ENCODE peak calls at places on chromosomes 16 and 17, in seven cellular contexts. Z is foreskin fibroblast; R is cardiac fibroblast; K is OCI-LY7; T is mucosa of descending colon; U is CD8-positive, alpha-beta T cell; N is AG04450. S is an unnamed sample.

GRCh38 chr17:50028207-50029120 is 27.4 kb upstream of the ITGA3 start:
- DNase-seq in Z (peak; percentile 69), R (peak; percentile 69), K (no peak), T (peak; percentile 56), U (no peak), N (no peak), S (no peak)

GRCh38 chr16:66035096-66035495 is 331.4 kb upstream of the CDH5 start:
- DNase-seq in Z (no peak), R (no peak), K (no peak), T (no peak), U (no peak), N (no peak), S (no peak)

GRCh38 chr17:43437756-43438155 is 39.0 kb downstream of the ARL4D start:
- DNase-seq in Z (no peak), R (no peak), K (no peak), T (no peak), U (no peak), N (no peak), S (no peak)

GRCh38 chr17:14301279-14301760 is 439 bp downstream of the HS3ST3B1 start:
- DNase-seq in Z (no peak), R (no peak), K (peak; percentile 47), T (no peak), U (no peak), N (no peak), S (no peak)

GRCh38 chr16:82016268-82016667 is 5.0 kb upstream of the SDR42E1 start:
- DNase-seq in Z (no peak), R (peak; percentile 23), K (no peak), T (no peak), U (no peak), N (no peak), S (no peak)

GRCh38 chr17:8532021-8532420 is 96.3 kb downstream of the NDEL1 start:
- DNase-seq in Z (peak; percentile 33), R (peak; percentile 34), K (no peak), T (no peak), U (no peak), N (no peak), S (no peak)

GRCh38 chr16:11414815-11415775 is 69.8 kb downstream of the RMI2 start:
- DNase-seq in Z (no peak), R (no peak), K (no peak), T (no peak), U (no peak), N (no peak), S (no peak)

GRCh38 chr16:46972971-46973456 is 460 bp downstream of the DNAJA2 start:
- DNase-seq in Z (peak; percentile 13), R (no peak), K (peak; percentile 68), T (peak; percentile 73), U (peak; percentile 41), N (no peak), S (no peak)

GRCh38 chr17:81510524-81510797 is 2.1 kb downstream of the ACTG1 start:
- DNase-seq in Z (no peak), R (no peak), K (no peak), T (no peak), U (no peak), N (no peak), S (no peak)

GRCh38 chr17:9298135-9298534 is 276.8 kb downstream of the NTN1 start:
- DNase-seq in Z (no peak), R (no peak), K (no peak), T (peak; percentile 57), U (no peak), N (no peak), S (no peak)

GRCh38 chr17:18185832-18186231 is 2.2 kb downstream of the ALKBH5 start:
- DNase-seq in Z (no peak), R (no peak), K (no peak), T (no peak), U (no peak), N (no peak), S (no peak)

GRCh38 chr17:39639566-39640458 is 2.9 kb downstream of the STARD3 start:
- DNase-seq in Z (no peak), R (no peak), K (no peak), T (no peak), U (no peak), N (no peak), S (no peak)

GRCh38 chr17:82248815-82249638 is 20.2 kb downstream of the SLC16A3 start:
- DNase-seq in Z (no peak), R (no peak), K (no peak), T (peak; percentile 49), U (no peak), N (no peak), S (no peak)

GRCh38 chr16:49620158-49620867 is 235.6 kb downstream of the ZNF423 start:
- DNase-seq in Z (peak; percentile 75), R (peak; percentile 81), K (no peak), T (peak; percentile 67), U (no peak), N (no peak), S (no peak)

GRCh38 chr16:79767597-79768280 is 167.2 kb upstream of the MAF start:
- DNase-seq in Z (no peak), R (peak; percentile 54), K (no peak), T (peak; percentile 55), U (no peak), N (no peak), S (no peak)

GRCh38 chr17:44053130-44053872 is 13.2 kb downstream of the LSM12 start:
- DNase-seq in Z (no peak), R (no peak), K (no peak), T (no peak), U (no peak), N (no peak), S (no peak)

GRCh38 chr16:10736926-10737625 is 6.6 kb upstream of the NUBP1 start:
- DNase-seq in Z (peak; percentile 38), R (peak; percentile 80), K (peak; percentile 86), T (no peak), U (peak; percentile 71), N (peak; percentile 38), S (no peak)

GRCh38 chr17:10737168-10737622 is 7.4 kb upstream of the TMEM220 start:
- DNase-seq in Z (peak; percentile 45), R (peak; percentile 73), K (no peak), T (peak; percentile 84), U (peak; percentile 28), N (peak; percentile 24), S (no peak)

GRCh38 chr16:53792161-53792951 is 88.4 kb downstream of the FTO start:
- DNase-seq in Z (no peak), R (no peak), K (no peak), T (no peak), U (no peak), N (no peak), S (no peak)

GRCh38 chr17:1315891-1316403 is 36.5 kb downstream of the TRARG1 start:
- DNase-seq in Z (no peak), R (no peak), K (no peak), T (no peak), U (no peak), N (no peak), S (no peak)

GRCh38 chr17:64080174-64080618 is 49.7 kb downstream of the ERN1 start:
- DNase-seq in Z (no peak), R (no peak), K (no peak), T (no peak), U (no peak), N (no peak), S (no peak)

GRCh38 chr16:14494396-14494795 is 135.7 kb downstream of the PARN start:
- DNase-seq in Z (no peak), R (no peak), K (no peak), T (no peak), U (no peak), N (no peak), S (no peak)

GRCh38 chr16:11047939-11048500 is 103.7 kb downstream of the CLEC16A start:
- DNase-seq in Z (no peak), R (no peak), K (no peak), T (no peak), U (no peak), N (no peak), S (no peak)

GRCh38 chr17:68437979-68438877 is 19.1 kb downstream of the WIPI1 start:
- DNase-seq in Z (no peak), R (peak; percentile 55), K (peak; percentile 87), T (peak; percentile 74), U (peak; percentile 32), N (no peak), S (no peak)

GRCh38 chr16:87135631-87136030 is 181.6 kb downstream of the C16orf95 start:
- DNase-seq in Z (no peak), R (no peak), K (no peak), T (no peak), U (no peak), N (no peak), S (no peak)

GRCh38 chr16:8720080-8720966 is 45.9 kb downstream of the ABAT start:
- DNase-seq in Z (no peak), R (no peak), K (peak; percentile 1), T (no peak), U (no peak), N (no peak), S (no peak)

GRCh38 chr17:78175643-78175981 is 7.2 kb downstream of the SYNGR2 start:
- DNase-seq in Z (no peak), R (no peak), K (no peak), T (no peak), U (no peak), N (no peak), S (no peak)

GRCh38 chr17:78174332-78174869 is 6.0 kb downstream of the SYNGR2 start:
- DNase-seq in Z (no peak), R (no peak), K (no peak), T (peak; percentile 95), U (no peak), N (no peak), S (no peak)

GRCh38 chr17:78173025-78173715 is 4.8 kb downstream of the SYNGR2 start:
- DNase-seq in Z (no peak), R (no peak), K (no peak), T (no peak), U (no peak), N (no peak), S (no peak)

GRCh38 chr17:78176548-78177025 is 8.2 kb downstream of the SYNGR2 start:
- DNase-seq in Z (no peak), R (peak; percentile 64), K (peak; percentile 85), T (peak; percentile 87), U (peak; percentile 79), N (no peak), S (no peak)

GRCh38 chr17:78174870-78175642 is 6.7 kb downstream of the SYNGR2 start:
- DNase-seq in Z (no peak), R (no peak), K (peak; percentile 53), T (no peak), U (no peak), N (no peak), S (no peak)
- TF ChIP-seq CTCF in Z (no peak), R (no peak), K (peak; percentile 73), T (no peak), U (no peak), N (no peak), S (no peak)

GRCh38 chr17:77880702-77881450 is 77.6 kb upstream of the TNRC6C start:
- DNase-seq in Z (no peak), R (no peak), K (no peak), T (no peak), U (no peak), N (no peak), S (no peak)
- H3K4me3 ChIP-seq in Z (no peak overlapping the region), R (no peak overlapping the region), K (peak overlapping the region; percentile 49), T (no peak overlapping the region), U (peak overlapping the region; percentile 44), N (no peak overlapping the region), S (no peak overlapping the region)

GRCh38 chr17:12928736-12929135 is 89.1 kb downstream of the ELAC2 start:
- DNase-seq in Z (no peak), R (no peak), K (peak; percentile 48), T (no peak), U (no peak), N (no peak), S (no peak)
- TF ChIP-seq CTCF in Z (peak; percentile 7), R (no peak), K (peak; percentile 73), T (no peak), U (no peak), N (peak; percentile 16), S (no peak)

GRCh38 chr16:3020604-3021448 is 658 bp downstream of the TNFRSF12A start:
- DNase-seq in Z (peak; percentile 94), R (peak; percentile 89), K (peak; percentile 44), T (peak; percentile 90), U (peak; percentile 81), N (peak; percentile 72), S (peak; percentile 64)
- H3K4me3 ChIP-seq in Z (peak overlapping the region; percentile 83), R (peak overlapping the region; percentile 74), K (peak overlapping the region; percentile 68), T (peak overlapping the region; percentile 10), U (peak overlapping the region; percentile 54), N (peak overlapping the region; percentile 94), S (peak overlapping the region; percentile 96)

S was measured in HFF-Myc.